ENCODE peak calls at places on chromosomes 12 and 14, in four cellular contexts. H is activated gamma-delta T cell treated with Interleukin-2 at 50 U/mL for 16 hours; L is stimulated activated CD4-positive, alpha-beta T cell treated with anti-CD3 and anti-CD28 coated beads, Interleukin-1b, Interleukin-23, amount 100 ng/mL, for 24 hours; Y is T follicular helper cell. K is an unnamed sample.

GRCh38 chr14:70177092-70177491 is 11.7 kb downstream of the SLC8A3 start:
- DNase-seq in H (no peak), L (no peak), Y (no peak), K (no peak)

GRCh38 chr12:105888696-105889095 is 250.1 kb downstream of the NUAK1 start:
- DNase-seq in H (no peak), Y (no peak), L (no peak), K (no peak)

GRCh38 chr12:49304161-49304560 is 9.2 kb downstream of the PRPH start:
- DNase-seq in H (no peak), Y (no peak), L (no peak), K (no peak)

GRCh38 chr14:99604766-99605298 is 825 bp upstream of the CCDC85C start:
- DNase-seq in L (no peak), H (no peak), Y (no peak), K (no peak)

GRCh38 chr14:94638330-94638729 is 26.1 kb downstream of the SERPINA3 start:
- DNase-seq in H (no peak), Y (no peak), L (no peak), K (no peak)

GRCh38 chr12:9646794-9647622 is 22.5 kb upstream of the CLEC2D start:
- DNase-seq in Y (no peak), H (no peak), L (no peak), K (no peak)

GRCh38 chr14:76955575-76956252 is 72.8 kb downstream of the IRF2BPL start:
- DNase-seq in Y (peak), H (peak), L (peak), K (peak)

GRCh38 chr14:21032326-21033154 is 2.1 kb downstream of the RNASE13 start:
- DNase-seq in Y (no peak), L (no peak), H (no peak), K (no peak)

GRCh38 chr12:120093592-120094355 is 22.8 kb downstream of the RAB35 start:
- DNase-seq in L (no peak), H (no peak), Y (no peak), K (no peak)

GRCh38 chr14:59500732-59501131 is 16.4 kb downstream of the JKAMP start:
- DNase-seq in H (no peak), L (no peak), Y (no peak), K (no peak)

GRCh38 chr14:20143911-20144310 is 5.3 kb downstream of the OR4N5 start:
- DNase-seq in Y (no peak), H (no peak), L (no peak), K (no peak)

GRCh38 chr12:41224066-41224465 is 35.9 kb downstream of the PDZRN4 start:
- DNase-seq in Y (no peak), H (no peak), L (no peak), K (no peak)

GRCh38 chr14:62557416-62557815 is 487.8 kb downstream of the KCNH5 start:
- DNase-seq in H (no peak), Y (no peak), L (no peak), K (no peak)

K was measured in activated effector memory CD4-positive, alpha-beta T cell treated with anti-CD3 and anti-CD28 coated beads, Interleukin-2, amount 50 U/mL, for 16 hours.